ENCODE peak calls at places on chromosomes 11 and 22, in four cellular contexts. T is H9, P is uterus, S is mesendoderm. D is an unnamed sample.

GRCh38 chr11:129998107-129998506 is 4.5 kb downstream of the PRDM10 start:
- DNase-seq in T (no peak), P (no peak), S (no peak), D (no peak)

GRCh38 chr11:128956401-128957203 is 13.9 kb upstream of the TP53AIP1 start:
- DNase-seq in T (no peak), P (no peak), S (peak; percentile 89), D (no peak)

GRCh38 chr22:45344339-45344738 is 34.6 kb downstream of the FAM118A start:
- DNase-seq in T (peak; percentile 38), P (no peak), S (peak; percentile 58), D (no peak)

GRCh38 chr11:34160049-34160721 is 54.8 kb downstream of the NAT10 start:
- DNase-seq in T (no peak), P (no peak), S (no peak), D (no peak)

GRCh38 chr11:1139441-1140066 is 18.2 kb upstream of the MUC5AC start:
- DNase-seq in T (no peak), P (no peak), S (no peak), D (no peak)

GRCh38 chr22:29314537-29315285 is 786 bp downstream of the RASL10A start:
- DNase-seq in T (no peak), P (no peak), S (no peak), D (no peak)

GRCh38 chr11:46676436-46677158 is 23.8 kb downstream of the ARHGAP1 start:
- DNase-seq in T (no peak), P (no peak), S (no peak), D (no peak)

GRCh38 chr11:111299111-111300026 is 1.0 kb downstream of the POU2AF3 start:
- DNase-seq in T (peak; percentile 66), P (peak; percentile 79), S (peak; percentile 59), D (peak; percentile 75)

GRCh38 chr11:94794287-94795168 is 26.4 kb downstream of the AMOTL1 start:
- DNase-seq in T (no peak), P (peak; percentile 41), S (no peak), D (peak; percentile 60)

GRCh38 chr22:49881856-49882255 is 28.2 kb downstream of the ZBED4 start:
- DNase-seq in T (no peak), P (no peak), S (no peak), D (no peak)

GRCh38 chr11:19921976-19922688 is 209.5 kb downstream of the NAV2 start:
- DNase-seq in T (no peak), P (no peak), S (no peak), D (no peak)

GRCh38 chr11:68099474-68100405 is 21.4 kb downstream of the CHKA start:
- DNase-seq in T (no peak), P (no peak), S (peak; percentile 70), D (peak; percentile 69)

GRCh38 chr11:92222701-92223100 is 1.9 kb upstream of the FAT3 start:
- DNase-seq in T (no peak), P (no peak), S (no peak), D (no peak)

GRCh38 chr11:31521497-31522150 is 12.1 kb downstream of the ELP4 start:
- DNase-seq in T (no peak), P (no peak), S (no peak), D (no peak)

GRCh38 chr11:65421204-65422103 is 1.1 kb upstream of the NEAT1 start:
- DNase-seq in T (peak; percentile 85), P (peak; percentile 96), S (peak; percentile 79), D (peak; percentile 95)

GRCh38 chr11:71369411-71369810 is 78.8 kb downstream of the DHCR7 start:
- DNase-seq in T (no peak), P (no peak), S (no peak), D (no peak)

GRCh38 chr11:128905345-128906184 is 14.4 kb downstream of the KCNJ5 start:
- DNase-seq in T (peak; percentile 78), P (peak; percentile 27), S (peak; percentile 85), D (peak; percentile 58)

GRCh38 chr11:63504054-63504453 is 1.8 kb upstream of the LGALS12 start:
- DNase-seq in T (no peak), P (no peak), S (peak; percentile 57), D (no peak)

GRCh38 chr11:92125316-92125715 is 99.3 kb upstream of the FAT3 start:
- DNase-seq in T (no peak), P (no peak), S (no peak), D (no peak)

GRCh38 chr11:35211952-35212351 is 73.0 kb downstream of the CD44 start:
- DNase-seq in T (no peak), P (no peak), S (no peak), D (no peak)

GRCh38 chr11:82797595-82797971 is 63.9 kb upstream of the FAM181B start:
- DNase-seq in T (no peak), P (no peak), S (no peak), D (no peak)

GRCh38 chr11:121889931-121890330 is 226.1 kb downstream of the BLID start:
- DNase-seq in T (no peak), P (no peak), S (no peak), D (no peak)

GRCh38 chr11:1358286-1358685 is 31.4 kb upstream of the BRSK2 start:
- DNase-seq in T (no peak), P (no peak), S (no peak), D (no peak)

GRCh38 chr11:112398798-112399197 is 138.1 kb upstream of the PLET1 start:
- DNase-seq in T (no peak), P (no peak), S (no peak), D (no peak)

GRCh38 chr11:110186867-110187266 is 93.7 kb downstream of the ZC3H12C start:
- DNase-seq in T (no peak), P (no peak), S (no peak), D (no peak)

GRCh38 chr11:118872403-118872821 is 11.3 kb upstream of the CXCR5 start:
- DNase-seq in T (no peak), P (no peak), S (no peak), D (no peak)

GRCh38 chr11:128279861-128280260 is 307.5 kb downstream of the ETS1 start:
- DNase-seq in T (no peak), P (no peak), S (no peak), D (no peak)

GRCh38 chr11:124670732-124671131 is 2.8 kb downstream of the SIAE start:
- DNase-seq in T (no peak), P (no peak), S (no peak), D (no peak)

DNA sequence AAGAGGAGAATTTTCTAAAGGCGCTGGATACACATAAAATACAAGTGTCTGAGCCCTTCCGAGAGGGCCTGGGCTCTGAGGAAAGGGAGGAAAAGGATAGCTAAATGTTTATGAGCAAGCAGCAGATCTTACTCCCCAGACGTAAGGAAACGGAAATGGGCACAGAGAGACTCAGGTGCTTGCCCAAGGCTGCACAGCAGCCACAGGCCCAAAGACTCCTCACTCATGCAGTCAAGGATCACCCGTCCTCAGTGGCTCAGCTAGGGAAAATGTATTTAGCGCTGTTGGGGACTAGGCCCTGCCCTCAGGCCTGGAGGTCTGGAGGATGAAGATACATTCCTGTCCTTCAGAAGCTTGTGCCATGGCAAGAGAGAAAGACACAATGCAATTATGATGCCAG is 107.2 kb upstream of the SYT13 start:
- DNase-seq in T (no peak), P (no peak), S (no peak), D (no peak)
- H3K27me3 ChIP-seq in T (no peaks in the 10 kb centered on the region), P (no peaks in the 10 kb centered on the region), S (no peaks in the 10 kb centered on the region), D (no peaks in the 10 kb centered on the region)

GRCh38 chr11:3221408-3222002 is 2.9 kb upstream of the MRGPRG start:
- DNase-seq in T (peak; percentile 29), P (peak; percentile 23), S (no peak), D (no peak)

GRCh38 chr11:3219281-3219892 is 774 bp upstream of the MRGPRG start:
- DNase-seq in T (peak; percentile 27), P (peak; percentile 11), S (no peak), D (no peak)

GRCh38 chr11:3220101-3220500 is 1.5 kb upstream of the MRGPRG start:
- DNase-seq in T (peak; percentile 26), P (no peak), S (no peak), D (no peak)

GRCh38 chr11:3222003-3222855 is 3.6 kb upstream of the MRGPRG start:
- DNase-seq in T (peak; percentile 26), P (peak; percentile 11), S (no peak), D (no peak)

DNA sequence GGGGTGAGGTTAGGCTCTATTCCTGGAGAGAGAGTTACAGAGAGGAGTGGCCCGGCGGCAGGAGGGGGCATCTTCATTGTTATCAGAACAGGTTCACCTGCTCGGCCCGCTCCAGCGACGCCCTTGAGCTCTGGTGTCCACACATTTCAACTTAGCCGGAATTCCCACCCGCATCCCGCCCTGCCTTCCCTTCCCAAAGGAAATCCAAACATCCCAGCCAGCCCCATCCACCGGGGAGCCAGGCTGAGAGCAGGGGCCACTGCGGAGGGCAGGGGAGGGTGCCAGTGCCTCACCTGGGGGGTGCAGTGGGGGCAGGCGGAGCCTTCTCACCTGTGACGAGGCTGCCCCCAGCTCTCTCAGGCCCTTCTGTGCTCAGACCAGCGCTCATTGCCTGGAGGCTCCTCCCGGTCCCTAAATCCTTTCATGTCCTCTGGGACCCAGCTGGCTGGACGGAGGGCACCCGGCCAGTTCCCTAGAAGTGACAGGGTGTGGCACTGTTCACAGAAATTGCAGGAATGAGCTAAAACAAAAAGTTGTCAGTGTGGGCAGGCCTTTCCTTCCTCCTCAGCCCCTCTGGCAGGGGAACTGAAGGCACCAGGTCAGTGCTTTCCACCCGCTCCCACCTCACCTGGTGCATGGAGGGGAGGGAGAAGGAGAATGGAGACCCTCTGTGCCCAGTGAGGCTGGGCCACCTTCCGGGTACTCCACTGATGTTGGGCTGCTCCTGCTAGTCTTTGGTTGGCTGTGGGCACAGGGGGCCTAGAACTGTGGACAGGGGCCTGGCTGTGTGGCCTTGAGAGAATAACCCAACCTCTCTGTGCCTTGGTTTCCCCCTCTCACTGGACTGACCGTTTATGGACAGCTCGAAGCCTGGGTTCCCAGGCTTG is 2.2 kb upstream of the MRGPRG start:
- DNase-seq in T (peak; percentile 26), P (peak; percentile 11), S (no peak), D (no peak)
- H3K27me3 ChIP-seq in T (no peaks in the 10 kb centered on the region), P (no peaks in the 10 kb centered on the region), S (no peaks in the 10 kb centered on the region), D (no peaks in the 10 kb centered on the region)

GRCh38 chr22:26161746-26162145 is 7.5 kb upstream of the SEZ6L start:
- DNase-seq in T (no peak), P (no peak), S (no peak), D (no peak)
- H3K27me3 ChIP-seq in T (no peaks in the 10 kb centered on the region), P (no peaks in the 10 kb centered on the region), S (no peaks in the 10 kb centered on the region), D (peaks cover 2% of the 10 kb centered on the region)

GRCh38 chr22:43434601-43435311 is 22.9 kb downstream of the MPPED1 start:
- DNase-seq in T (peak; percentile 14), P (no peak), S (no peak), D (no peak)
- H3K27me3 ChIP-seq in T (no peaks in the 10 kb centered on the region), P (no peaks in the 10 kb centered on the region), S (no peaks in the 10 kb centered on the region), D (no peaks in the 10 kb centered on the region)

DNA sequence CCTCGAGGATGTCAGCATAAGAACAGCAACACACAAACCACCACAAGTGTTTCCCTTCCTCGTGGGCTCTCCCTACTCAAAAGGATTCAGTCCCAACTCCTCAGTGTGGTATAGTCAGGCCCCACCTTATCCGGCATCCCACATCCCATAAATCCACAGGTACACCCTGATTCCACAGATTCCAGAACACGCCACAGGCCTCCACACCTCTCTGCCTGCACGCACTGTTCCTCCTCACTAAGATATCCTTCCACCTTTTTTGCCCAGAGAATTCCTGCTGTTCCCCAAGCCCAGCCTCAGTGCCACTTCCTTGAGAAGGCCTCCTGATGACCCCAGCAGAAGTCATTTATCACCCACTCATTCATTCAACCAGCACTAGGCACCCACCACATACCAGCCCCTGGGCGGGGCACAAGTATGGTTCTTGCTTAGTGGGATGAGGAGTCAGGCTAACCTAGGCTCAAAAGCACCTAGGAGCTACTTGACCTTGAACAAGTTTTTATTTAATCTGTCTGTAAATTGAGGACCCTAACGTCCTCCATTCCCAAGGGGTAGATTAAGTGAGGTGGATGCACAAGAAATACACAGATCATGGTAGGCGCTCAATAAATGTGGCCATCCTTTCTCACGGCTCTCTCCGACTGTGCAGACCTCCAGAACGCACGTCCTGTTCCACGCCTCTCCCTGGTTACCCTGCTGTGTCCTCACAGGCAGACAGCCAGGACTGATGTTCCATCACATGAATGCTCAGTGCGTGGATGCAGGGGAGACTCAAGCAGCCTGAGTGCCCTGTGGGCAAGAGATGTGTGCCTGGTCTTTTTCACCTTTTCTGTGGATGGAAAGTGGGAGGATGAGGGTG is 2.1 kb upstream of the KCNJ4 start:
- DNase-seq in T (no peak), P (no peak), S (no peak), D (no peak)
- H3K27me3 ChIP-seq in T (peaks cover 19% of the 10 kb centered on the region), P (peaks cover 13% of the 10 kb centered on the region), S (peaks cover 15% of the 10 kb centered on the region), D (no peaks in the 10 kb centered on the region)